ENCODE peak calls at places on chromosomes 3 and 15, in five cellular contexts. R is GM12878, A is HepG2, I is H1, G is HCT116. N is an unnamed sample.

GRCh38 chr3:112302881-112303761 is 9.1 kb upstream of the SLC9C1 start:
- DNase-seq in R (no peak), A (no peak), I (peak; percentile 69), G (no peak), N (no peak)

GRCh38 chr3:128726691-128727031 is 678 bp downstream of the RAB7A start:
- DNase-seq in R (no peak), A (peak; percentile 58), I (no peak), G (no peak), N (no peak)

GRCh38 chr3:45499529-45499928 is 95.0 kb upstream of the LIMD1 start:
- DNase-seq in R (no peak), A (peak; percentile 12), I (no peak), G (peak; percentile 19), N (no peak)

GRCh38 chr3:23806322-23807160 is 786 bp downstream of the UBE2E1 start:
- DNase-seq in R (no peak), A (no peak), I (no peak), G (no peak), N (peak; percentile 72)

GRCh38 chr15:73858062-73858461 is 15.3 kb upstream of the TBC1D21 start:
- DNase-seq in R (no peak), A (no peak), I (no peak), G (no peak), N (peak; percentile 46)

GRCh38 chr3:42502429-42503250 is at the start of gene VIPR1:
- DNase-seq in R (no peak), A (peak; percentile 30), I (peak; percentile 73), G (peak; percentile 73), N (peak; percentile 98)

GRCh38 chr3:63142681-63143080 is 135.4 kb upstream of the SYNPR start:
- DNase-seq in R (no peak), A (no peak), I (no peak), G (no peak), N (no peak)

GRCh38 chr15:63509933-63510547 is 5.6 kb downstream of the USP3 start:
- DNase-seq in R (no peak), A (no peak), I (no peak), G (no peak), N (no peak)

GRCh38 chr3:160040181-160040580 is 51.5 kb downstream of the IL12A start:
- DNase-seq in R (no peak), A (no peak), I (no peak), G (no peak), N (no peak)

GRCh38 chr15:60134609-60135008 is 130.5 kb downstream of the FOXB1 start:
- DNase-seq in R (no peak), A (no peak), I (no peak), G (no peak), N (no peak)

GRCh38 chr15:58510715-58511465 is 79.1 kb downstream of the LIPC start:
- DNase-seq in R (no peak), A (no peak), I (no peak), G (no peak), N (no peak)

GRCh38 chr3:13077431-13078157 is 4.4 kb upstream of the IQSEC1 start:
- DNase-seq in R (no peak), A (no peak), I (no peak), G (no peak), N (no peak)

GRCh38 chr3:183378545-183378944 is 49.9 kb downstream of the MCF2L2 start:
- DNase-seq in R (no peak), A (no peak), I (no peak), G (no peak), N (no peak)

GRCh38 chr3:161600185-161600584 is 103.6 kb downstream of the OTOL1 start:
- DNase-seq in R (no peak), A (no peak), I (no peak), G (no peak), N (no peak)

GRCh38 chr15:56698268-56698667 is 35.0 kb downstream of the ZNF280D start:
- DNase-seq in R (no peak), A (no peak), I (no peak), G (no peak), N (no peak)

GRCh38 chr3:147267431-147267830 is 138.9 kb downstream of the ZIC4 start:
- DNase-seq in R (no peak), A (no peak), I (no peak), G (no peak), N (no peak)

GRCh38 chr3:62688050-62688449 is 187.2 kb downstream of the CADPS start:
- DNase-seq in R (no peak), A (no peak), I (no peak), G (no peak), N (no peak)

GRCh38 chr3:120177151-120177550 is 82.9 kb upstream of the GSK3B start:
- DNase-seq in R (no peak), A (peak; percentile 49), I (peak; percentile 39), G (no peak), N (no peak)

GRCh38 chr15:77347197-77347596 is 72.7 kb downstream of the PEAK1 start:
- DNase-seq in R (no peak), A (no peak), I (no peak), G (no peak), N (no peak)

GRCh38 chr15:32952901-32953889 is 235.4 kb downstream of the GREM1 start:
- DNase-seq in R (no peak), A (no peak), I (no peak), G (no peak), N (no peak)

GRCh38 chr15:75042730-75043508 is 19.5 kb downstream of the PPCDC start:
- DNase-seq in R (peak; percentile 100), A (peak; percentile 93), I (no peak), G (peak; percentile 43), N (peak; percentile 71)

GRCh38 chr3:102235679-102236078 is 199.1 kb upstream of the ZPLD1 start:
- DNase-seq in R (no peak), A (peak; percentile 11), I (no peak), G (no peak), N (no peak)

GRCh38 chr3:159928692-159929091 is 59.9 kb upstream of the IL12A start:
- DNase-seq in R (no peak), A (no peak), I (no peak), G (no peak), N (no peak)

GRCh38 chr3:61736506-61736905 is 175.1 kb downstream of the PTPRG start:
- DNase-seq in R (no peak), A (no peak), I (no peak), G (no peak), N (no peak)

GRCh38 chr15:89801471-89802205 is 13.0 kb downstream of the ANPEP start:
- DNase-seq in R (no peak), A (no peak), I (no peak), G (no peak), N (no peak)

GRCh38 chr3:23859012-23859743 is 53.4 kb downstream of the UBE2E1 start:
- DNase-seq in R (no peak), A (no peak), I (no peak), G (no peak), N (no peak)

GRCh38 chr15:25849431-25849921 is 13.7 kb downstream of the ATP10A start:
- DNase-seq in R (no peak), A (no peak), I (no peak), G (no peak), N (no peak)

GRCh38 chr3:169404491-169404890 is 259.0 kb downstream of the MECOM start:
- DNase-seq in R (no peak), A (no peak), I (no peak), G (no peak), N (no peak)

GRCh38 chr3:195544634-195545033 is 1.5 kb upstream of the PPP1R2 start:
- DNase-seq in R (no peak), A (no peak), I (no peak), G (no peak), N (no peak)

GRCh38 chr3:16824085-16824696 is 60.6 kb upstream of the PLCL2 start:
- DNase-seq in R (peak; percentile 71), A (no peak), I (no peak), G (no peak), N (no peak)

GRCh38 chr15:48984811-48985352 is 21.2 kb upstream of the SHC4 start:
- DNase-seq in R (no peak), A (no peak), I (no peak), G (no peak), N (no peak)

GRCh38 chr15:48978638-48979037 is 14.9 kb upstream of the SHC4 start:
- DNase-seq in R (no peak), A (no peak), I (no peak), G (no peak), N (no peak)

GRCh38 chr15:48984021-48984420 is 20.3 kb upstream of the SHC4 start:
- DNase-seq in R (no peak), A (no peak), I (no peak), G (no peak), N (no peak)

GRCh38 chr15:48986240-48986639 is 22.5 kb upstream of the SHC4 start:
- DNase-seq in R (no peak), A (no peak), I (no peak), G (no peak), N (no peak)

DNA sequence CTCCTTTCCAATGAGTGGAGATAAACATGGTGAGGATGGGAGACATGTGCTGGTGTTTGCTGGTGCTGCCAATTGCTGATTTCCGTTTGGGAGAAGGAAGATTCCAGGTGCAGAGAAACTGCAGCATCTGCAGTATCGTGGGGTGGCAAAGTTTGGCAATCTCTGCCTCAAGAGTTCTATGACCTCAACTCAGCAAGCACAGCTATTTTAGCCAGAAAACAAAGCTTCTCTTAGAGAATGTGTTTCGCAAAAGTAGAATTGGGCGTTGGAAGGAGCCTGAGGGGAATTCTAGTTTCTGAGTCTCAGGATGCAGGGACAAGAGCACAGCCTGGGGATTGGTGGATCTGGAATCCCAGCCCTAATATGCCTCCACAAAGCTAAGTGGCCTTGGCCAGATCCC is 18.2 kb upstream of the SHC4 start:
- DNase-seq in R (no peak), A (no peak), I (no peak), G (no peak), N (no peak)
- TF ChIP-seq ZNF274 in R (no peak), A (no peak), I (no peak), G (no peak), N (no peak)

GRCh38 chr3:14441920-14442300 is 39.5 kb downstream of the SLC6A6 start:
- DNase-seq in R (no peak), A (no peak), I (no peak), G (no peak), N (no peak)
- TF ChIP-seq ZNF274 in R (no peak), A (no peak), I (no peak), G (no peak), N (no peak)

DNA sequence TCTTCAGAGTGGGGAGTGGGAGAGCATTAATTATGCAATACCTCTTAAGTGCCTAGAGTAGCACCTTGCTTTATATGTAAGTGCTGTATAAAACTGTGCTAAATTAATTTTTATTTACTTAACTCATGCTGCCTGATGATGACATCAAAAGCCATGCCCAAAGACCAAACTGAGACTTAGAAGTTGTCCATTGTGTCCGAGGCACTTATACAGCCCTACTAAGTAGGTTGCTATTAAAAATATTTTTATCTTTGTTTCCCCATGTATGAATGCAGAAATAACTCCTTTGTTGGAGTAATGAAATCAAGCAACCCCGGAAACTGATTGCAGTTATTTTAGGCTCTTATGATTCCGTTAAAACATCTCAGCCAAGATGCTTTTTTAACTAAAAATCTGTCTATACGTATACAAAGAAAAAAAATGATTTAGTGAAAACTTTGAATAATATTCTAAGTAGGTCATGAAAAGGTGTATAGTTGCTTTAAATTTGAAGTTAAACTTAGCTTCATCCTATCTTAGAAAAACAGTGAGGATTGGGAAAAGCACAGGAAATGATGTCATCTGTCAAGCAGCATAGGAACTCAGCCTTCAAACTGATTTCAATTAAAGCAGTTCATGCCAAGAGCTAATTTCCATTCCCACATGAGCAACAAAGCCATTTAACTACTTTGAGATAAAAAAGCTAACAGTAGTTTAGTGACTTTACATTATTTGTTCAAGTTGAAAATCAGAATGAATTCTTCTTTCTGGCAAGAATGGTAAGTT is 43.0 kb downstream of the FBN1 start:
- DNase-seq in R (no peak), A (no peak), I (no peak), G (no peak), N (no peak)
- TF ChIP-seq ZNF274 in R (no peak), A (no peak), I (no peak), G (no peak), N (no peak)

GRCh38 chr15:68096099-68096498 is 42.0 kb downstream of the PIAS1 start:
- DNase-seq in R (no peak), A (no peak), I (no peak), G (no peak), N (no peak)
- TF ChIP-seq ZNF274 in R (no peak), A (no peak), I (no peak), G (no peak), N (no peak)